ENCODE peak calls at places on chromosomes 7 and 10, in six cellular contexts. N, H, G, D, E and F are unnamed samples.
A peak's percentile ranks its signal among the peaks of the same experiment; 100 is the strongest.

GRCh38 chr7:87119581-87119980 is 32.7 kb upstream of the DMTF1 start:
- DNase-seq in G (no peak), N (no peak), H (no peak), D (no peak), E (no peak), F (no peak)

GRCh38 chr7:30782690-30783089 is 11.5 kb downstream of the MINDY4 start:
- DNase-seq in G (no peak), H (no peak), E (no peak), N (no peak), D (no peak), F (no peak)

GRCh38 chr10:71235808-71236207 is 23.4 kb downstream of the UNC5B start:
- DNase-seq in G (no peak), N (no peak), H (no peak), D (no peak), E (no peak), F (no peak)

GRCh38 chr7:85413718-85414117 is 226.9 kb upstream of the SEMA3D start:
- DNase-seq in H (no peak), E (no peak), D (no peak), G (no peak), N (no peak), F (no peak)

GRCh38 chr7:98514211-98515150 is 102.6 kb upstream of the NPTX2 start:
- DNase-seq in N (no peak), H (no peak), G (no peak), D (peak; percentile 60), E (no peak), F (no peak)

GRCh38 chr10:5413012-5413938 is 918 bp downstream of the NET1 start:
- DNase-seq in H (no peak), D (no peak), G (no peak), E (peak; percentile 43), N (no peak), F (peak; percentile 57)

GRCh38 chr7:148963583-148964509 is 64.5 kb downstream of the PDIA4 start:
- DNase-seq in N (no peak), D (no peak), H (no peak), G (no peak), E (peak; percentile 37), F (no peak)

GRCh38 chr7:158301221-158301620 is 286.4 kb downstream of the PTPRN2 start:
- DNase-seq in N (no peak), H (no peak), D (peak; percentile 29), E (no peak), G (no peak), F (peak; percentile 16)

GRCh38 chr10:111137012-111137411 is 60.2 kb downstream of the ADRA2A start:
- DNase-seq in H (no peak), N (no peak), D (peak; percentile 70), G (no peak), E (no peak), F (peak; percentile 41)

GRCh38 chr7:100433592-100434296 is 2.6 kb downstream of the PPP1R35 start:
- DNase-seq in G (no peak), D (no peak), E (no peak), H (no peak), N (no peak), F (no peak)

GRCh38 chr10:3702056-3702546 is 82.9 kb downstream of the KLF6 start:
- DNase-seq in H (no peak), G (no peak), E (no peak), D (no peak), N (no peak), F (no peak)

GRCh38 chr10:77925410-77925794 is 1.2 kb downstream of the DLG5 start:
- DNase-seq in G (no peak), D (peak; percentile 36), N (no peak), E (peak; percentile 26), H (no peak), F (peak; percentile 53)

GRCh38 chr7:44386139-44386913 is 60.9 kb upstream of the CAMK2B start:
- DNase-seq in E (no peak), H (no peak), D (no peak), N (no peak), G (no peak), F (no peak)

GRCh38 chr10:113788604-113789083 is 37.2 kb downstream of the PLEKHS1 start:
- DNase-seq in H (peak; percentile 85), D (no peak), N (no peak), E (peak; percentile 62), G (peak; percentile 92), F (peak; percentile 13)

GRCh38 chr10:58919927-58920654 is 256.4 kb upstream of the PHYHIPL start:
- DNase-seq in N (no peak), D (no peak), G (peak; percentile 32), E (no peak), H (peak; percentile 53), F (peak; percentile 70)

GRCh38 chr10:132133449-132134291 is 53.1 kb upstream of the DPYSL4 start:
- DNase-seq in G (no peak), H (no peak), N (no peak), E (no peak), D (no peak), F (no peak)

GRCh38 chr7:132828502-132828901 is 252.2 kb upstream of the PLXNA4 start:
- DNase-seq in H (no peak), N (no peak), E (no peak), D (no peak), G (no peak), F (no peak)

GRCh38 chr10:131431541-131431940 is 120.0 kb upstream of the TCERG1L start:
- DNase-seq in D (no peak), G (no peak), H (no peak), N (no peak), E (no peak), F (no peak)

GRCh38 chr7:151427705-151428392 is 12.1 kb downstream of the CRYGN start:
- DNase-seq in D (peak; percentile 37), N (no peak), H (no peak), E (no peak), G (no peak), F (no peak)